ENCODE peak calls at places on chromosomes 13 and 19, in nine cellular contexts. X is cardiac muscle cell, J is heart left ventricle, G is colonic mucosa, E is hepatocyte, D is adrenal gland, F is fibroblast of lung, O is right lobe of liver, P is upper lobe of right lung. Y is an unnamed sample. For H3K4me1, the result is how much of the 10 kb centered on the place peaks cover.

GRCh38 chr19:16363852-16364230 is 39.2 kb downstream of the KLF2 start:
- DNase-seq in X (no peak), J (no peak), G (no peak), E (peak), D (no peak), F (no peak), O (no peak), P (no peak), Y (no peak)

GRCh38 chr13:39397866-39398265 is 205.1 kb downstream of the LHFPL6 start:
- DNase-seq in X (no peak), J (peak), G (no peak), E (no peak), D (no peak), F (peak), O (no peak), P (no peak), Y (no peak)

GRCh38 chr19:46015080-46015960 is 7.5 kb downstream of the PGLYRP1 start:
- DNase-seq in X (peak), J (peak), G (peak), E (peak), D (peak), F (peak), O (peak), P (peak), Y (peak)

GRCh38 chr13:53250272-53250875 is 221.8 kb downstream of the OLFM4 start:
- DNase-seq in X (peak), J (no peak), G (peak), E (peak), D (peak), F (peak), O (no peak), P (no peak), Y (no peak)

GRCh38 chr19:52200044-52200443 is 10.2 kb downstream of the PPP2R1A start:
- DNase-seq in X (no peak), J (peak), G (no peak), E (no peak), D (peak), F (peak), O (no peak), P (no peak), Y (no peak)

GRCh38 chr19:46017874-46018675 is 4.8 kb downstream of the PGLYRP1 start:
- DNase-seq in X (no peak), J (no peak), G (no peak), E (no peak), D (no peak), F (no peak), O (peak), P (no peak), Y (no peak)

GRCh38 chr19:48812094-48812929 is 1.5 kb upstream of the BCAT2 start:
- DNase-seq in X (peak), J (peak), G (peak), E (peak), D (peak), F (peak), O (peak), P (peak), Y (peak)

GRCh38 chr19:47155141-47155540 is 24.5 kb downstream of the SAE1 start:
- DNase-seq in X (no peak), J (peak), G (peak), E (no peak), D (peak), F (peak), O (no peak), P (no peak), Y (no peak)

GRCh38 chr19:5063873-5064645 is 95.1 kb downstream of the KDM4B start:
- DNase-seq in X (no peak), J (no peak), G (no peak), E (no peak), D (no peak), F (no peak), O (no peak), P (no peak), Y (no peak)

GRCh38 chr19:30360378-30361106 is 11.6 kb upstream of the ZNF536 start:
- DNase-seq in X (no peak), J (no peak), G (no peak), E (no peak), D (no peak), F (no peak), O (no peak), P (no peak), Y (no peak)

GRCh38 chr13:52600666-52601065 is 41.6 kb upstream of the HNRNPA1L2 start:
- DNase-seq in X (no peak), J (no peak), G (no peak), E (no peak), D (no peak), F (peak), O (no peak), P (no peak), Y (no peak)

GRCh38 chr19:40533508-40533907 is 43.2 kb upstream of the SHKBP1 start:
- DNase-seq in X (no peak), J (no peak), G (no peak), E (no peak), D (no peak), F (no peak), O (no peak), P (no peak), Y (no peak)

GRCh38 chr13:33934936-33935510 is 117.1 kb downstream of the RFC3 start:
- DNase-seq in X (no peak), J (no peak), G (no peak), E (no peak), D (no peak), F (no peak), O (no peak), P (no peak), Y (no peak)

GRCh38 chr13:33933810-33934209 is 115.9 kb downstream of the RFC3 start:
- DNase-seq in X (no peak), J (no peak), G (no peak), E (no peak), D (no peak), F (no peak), O (no peak), P (no peak), Y (no peak)

GRCh38 chr13:33932765-33933406 is 114.9 kb downstream of the RFC3 start:
- DNase-seq in X (no peak), J (no peak), G (no peak), E (no peak), D (no peak), F (no peak), O (no peak), P (no peak), Y (no peak)

GRCh38 chr13:33934343-33934742 is 116.4 kb downstream of the RFC3 start:
- DNase-seq in X (no peak), J (no peak), G (no peak), E (no peak), D (peak), F (no peak), O (no peak), P (no peak), Y (no peak)

GRCh38 chr13:33931397-33931987 is 113.5 kb downstream of the RFC3 start:
- DNase-seq in X (peak), J (no peak), G (no peak), E (peak), D (no peak), F (peak), O (no peak), P (no peak), Y (no peak)
- TF ChIP-seq CTCF in X (peak), J (peak), G (peak), E (peak), D (peak), F (peak), O (peak), P (peak), Y (peak)

GRCh38 chr13:44932171-44932849 is 57.0 kb downstream of the NUFIP1 start:
- DNase-seq in X (no peak), J (no peak), G (no peak), E (no peak), D (no peak), F (peak), O (no peak), P (no peak), Y (no peak)
- H3K4me1 ChIP-seq in X (under half), J (under half), G (under half), E (under half), D (under half), F (under half), O (under half), P (under half), Y (under half)

DNA sequence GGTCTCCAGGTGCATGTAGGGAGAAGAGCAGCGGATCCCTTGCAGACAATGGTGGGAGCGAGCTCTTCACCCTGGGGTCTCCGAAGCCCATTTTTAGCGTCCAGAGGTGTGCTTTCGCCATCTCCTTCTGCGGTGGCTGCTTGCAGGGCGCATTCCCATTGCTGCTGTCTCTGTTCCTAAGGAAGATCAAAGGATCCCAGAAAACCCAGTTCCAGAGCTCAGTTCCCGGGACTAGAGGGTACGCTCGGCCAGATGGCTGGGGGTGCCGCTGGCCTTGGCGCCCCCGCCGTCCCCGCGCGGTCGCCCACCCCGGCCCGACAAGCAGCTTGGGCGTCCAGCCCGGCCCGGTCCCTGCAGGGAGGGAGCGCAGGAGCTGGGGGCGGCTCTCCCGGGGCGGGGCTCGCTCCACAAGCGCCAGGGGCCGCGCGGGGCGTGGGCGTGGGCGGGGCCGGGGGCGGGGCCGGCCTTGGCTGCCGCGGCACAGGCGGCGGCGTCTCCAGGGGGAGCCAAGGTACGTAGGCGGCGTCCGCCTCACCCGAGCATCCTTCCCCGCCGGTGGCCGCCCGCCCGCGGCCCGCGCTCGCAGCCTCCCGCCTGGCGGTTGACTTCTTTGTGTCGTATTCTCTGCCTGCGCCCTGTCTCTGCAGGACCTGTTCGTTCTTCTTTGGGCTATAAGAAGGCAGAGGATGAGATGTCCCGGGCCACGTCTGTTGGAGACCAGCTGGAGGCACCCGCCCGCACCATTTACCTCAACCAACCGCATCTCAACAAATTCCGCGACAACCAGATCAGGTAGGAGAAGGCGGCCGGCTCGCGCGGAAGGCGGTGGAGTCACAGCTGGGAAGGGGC is 96.8 kb downstream of the ATP8A2 start:
- DNase-seq in X (peak), J (no peak), G (no peak), E (peak), D (peak), F (no peak), O (no peak), P (no peak), Y (no peak)
- H3K4me3 ChIP-seq in X (peak), J (no peak), G (no peak), E (peak), D (peak), F (no peak), O (no peak), P (no peak), Y (no peak)

GRCh38 chr13:99028890-99029289 is 51.0 kb upstream of the DOCK9 start:
- DNase-seq in X (no peak), J (no peak), G (peak), E (no peak), D (no peak), F (no peak), O (no peak), P (no peak), Y (no peak)
- TF ChIP-seq CTCF in X (peak), J (peak), G (peak), E (peak), D (no peak), F (no peak), O (peak), P (peak), Y (peak)